ENCODE peak calls at places on chromosomes 6 and 20, in seven cellular contexts. Y is non-pigmented ciliary epithelial cell; H is B cell; B is activated T-cell treated with anti-CD3 and anti-CD28 coated beads, Interleukin-2, amount 50 U/mL, for 72 hours; J is H54; P is bronchial epithelial cell; S is left lung. C is an unnamed sample.

GRCh38 chr20:1341561-1342265 is 12.8 kb upstream of the SDCBP2 start:
- DNase-seq in Y (no peak), H (no peak), B (no peak), J (no peak), P (no peak), S (no peak), C (no peak)

GRCh38 chr6:146154197-146154596 is 125.3 kb downstream of the GRM1 start:
- DNase-seq in Y (no peak), H (no peak), B (no peak), J (no peak), P (peak; percentile 25), S (no peak), C (no peak)

GRCh38 chr20:25274891-25275812 is 27.3 kb downstream of the PYGB start:
- DNase-seq in Y (no peak), H (no peak), B (no peak), J (no peak), P (no peak), S (peak; percentile 20), C (no peak)

GRCh38 chr20:32681175-32682084 is 7.7 kb upstream of the C20orf203 start:
- DNase-seq in Y (no peak), H (no peak), B (no peak), J (peak; percentile 51), P (peak; percentile 70), S (no peak), C (no peak)

GRCh38 chr6:10101551-10102252 is 313.2 kb downstream of the TFAP2A start:
- DNase-seq in Y (no peak), H (no peak), B (no peak), J (no peak), P (no peak), S (no peak), C (no peak)

GRCh38 chr20:14414560-14414959 is 77.1 kb upstream of the FLRT3 start:
- DNase-seq in Y (no peak), H (no peak), B (no peak), J (no peak), P (no peak), S (no peak), C (no peak)

GRCh38 chr20:36478137-36478905 is 63.0 kb upstream of the MYL9 start:
- DNase-seq in Y (no peak), H (no peak), B (no peak), J (no peak), P (no peak), S (no peak), C (no peak)

GRCh38 chr6:52788478-52788877 is 15.1 kb downstream of the GSTA1 start:
- DNase-seq in Y (no peak), H (no peak), B (no peak), J (no peak), P (no peak), S (no peak), C (no peak)

GRCh38 chr20:51480507-51481270 is 61.8 kb downstream of the NFATC2 start:
- DNase-seq in Y (no peak), H (no peak), B (peak; percentile 83), J (no peak), P (no peak), S (no peak), C (peak; percentile 62)

GRCh38 chr6:37049990-37050853 is 44.8 kb downstream of the FGD2 start:
- DNase-seq in Y (no peak), H (peak; percentile 88), B (peak; percentile 84), J (no peak), P (no peak), S (peak; percentile 90), C (peak; percentile 75)

GRCh38 chr6:52407467-52407866 is 12.7 kb upstream of the EFHC1 start:
- DNase-seq in Y (no peak), H (peak; percentile 40), B (no peak), J (no peak), P (peak; percentile 57), S (no peak), C (peak; percentile 59)

GRCh38 chr6:167993831-167994230 is 3.6 kb upstream of the KIF25 start:
- DNase-seq in Y (no peak), H (no peak), B (no peak), J (no peak), P (no peak), S (no peak), C (no peak)

GRCh38 chr6:2502096-2502997 is 248.4 kb downstream of the MYLK4 start:
- DNase-seq in Y (no peak), H (no peak), B (no peak), J (no peak), P (no peak), S (no peak), C (no peak)

GRCh38 chr20:57138198-57138995 is 128.0 kb downstream of the BMP7 start:
- DNase-seq in Y (no peak), H (no peak), B (no peak), J (no peak), P (no peak), S (no peak), C (no peak)

GRCh38 chr6:98037571-98037970 is 754.6 kb upstream of the MMS22L start:
- DNase-seq in Y (no peak), H (no peak), B (no peak), J (no peak), P (no peak), S (no peak), C (no peak)

GRCh38 chr6:6597682-6598081 is 9.2 kb downstream of the LY86 start:
- DNase-seq in Y (no peak), H (no peak), B (no peak), J (no peak), P (no peak), S (no peak), C (no peak)

GRCh38 chr6:103105686-103106085 is 1712.2 kb downstream of the GRIK2 start:
- DNase-seq in Y (no peak), H (no peak), B (no peak), J (no peak), P (no peak), S (no peak), C (no peak)

GRCh38 chr6:45898941-45899682 is 116.5 kb downstream of the CLIC5 start:
- DNase-seq in Y (no peak), H (no peak), B (no peak), J (no peak), P (peak; percentile 10), S (no peak), C (no peak)

GRCh38 chr20:63567382-63568169 is 6.5 kb downstream of the HELZ2 start:
- DNase-seq in Y (no peak), H (peak; percentile 75), B (peak; percentile 76), J (no peak), P (no peak), S (peak; percentile 81), C (peak; percentile 79)

GRCh38 chr6:56370591-56371198 is 123.3 kb upstream of the COL21A1 start:
- DNase-seq in Y (peak; percentile 76), H (no peak), B (no peak), J (peak; percentile 28), P (peak; percentile 97), S (no peak), C (peak; percentile 11)

GRCh38 chr6:3410385-3411360 is 46.2 kb downstream of the SLC22A23 start:
- DNase-seq in Y (no peak), H (peak; percentile 62), B (peak; percentile 76), J (peak; percentile 38), P (no peak), S (no peak), C (peak; percentile 52)

GRCh38 chr6:16168858-16169257 is 40.0 kb downstream of the MYLIP start:
- DNase-seq in Y (no peak), H (peak; percentile 35), B (no peak), J (no peak), P (peak; percentile 27), S (no peak), C (no peak)

GRCh38 chr6:17585766-17586502 is 14.2 kb upstream of the FAM8A1 start:
- DNase-seq in Y (no peak), H (no peak), B (no peak), J (no peak), P (peak; percentile 56), S (peak; percentile 38), C (no peak)

GRCh38 chr20:48983423-48984400 is 62.2 kb downstream of the ARFGEF2 start:
- DNase-seq in Y (peak; percentile 74), H (no peak), B (no peak), J (peak; percentile 81), P (peak; percentile 90), S (no peak), C (no peak)

C was measured in GM13977.